ENCODE peak calls at places on chromosomes 13 and 19, in nine cellular contexts. Y is IMR-90, G is A549, V is HL-60, U is testis, B is PC-3, M is fibroblast of lung, F is cardiac muscle cell, T is ovary. Q is an unnamed sample.

GRCh38 chr19:47663435-47663910 is 49.7 kb upstream of the EHD2 start:
- DNase-seq in Y (peak; percentile 96), G (no peak), V (no peak), U (no peak), B (peak; percentile 89), M (peak; percentile 96), F (peak; percentile 89), T (no peak), Q (no peak)

GRCh38 chr13:94586371-94586770 is 9.6 kb downstream of the TGDS start:
- DNase-seq in Y (no peak), G (no peak), V (no peak), U (no peak), B (no peak), M (no peak), F (no peak), T (no peak), Q (no peak)

GRCh38 chr19:33329060-33329459 is 26.7 kb upstream of the CEBPA start:
- DNase-seq in Y (no peak), G (no peak), V (no peak), U (no peak), B (no peak), M (no peak), F (no peak), T (no peak), Q (peak; percentile 45)

GRCh38 chr13:109586509-109587346 is 199.7 kb downstream of the IRS2 start:
- DNase-seq in Y (no peak), G (peak; percentile 35), V (no peak), U (no peak), B (no peak), M (no peak), F (no peak), T (no peak), Q (peak; percentile 53)

GRCh38 chr13:75518439-75519088 is 19.1 kb downstream of the COMMD6 start:
- DNase-seq in Y (no peak), G (no peak), V (no peak), U (no peak), B (no peak), M (no peak), F (no peak), T (no peak), Q (no peak)

GRCh38 chr13:27868639-27869435 is 51.0 kb upstream of the PDX1 start:
- DNase-seq in Y (peak; percentile 5), G (no peak), V (no peak), U (no peak), B (peak; percentile 42), M (peak; percentile 8), F (peak; percentile 19), T (no peak), Q (no peak)

GRCh38 chr19:5947435-5947834 is 30.5 kb downstream of the RANBP3 start:
- DNase-seq in Y (peak; percentile 67), G (no peak), V (peak; percentile 72), U (peak; percentile 88), B (no peak), M (peak; percentile 80), F (peak; percentile 88), T (no peak), Q (no peak)

GRCh38 chr13:98937911-98938381 is 39.9 kb downstream of the DOCK9 start:
- DNase-seq in Y (peak; percentile 12), G (no peak), V (no peak), U (no peak), B (no peak), M (peak; percentile 42), F (no peak), T (no peak), Q (peak; percentile 94)

GRCh38 chr19:39768811-39769210 is 9.8 kb upstream of the LEUTX start:
- DNase-seq in Y (no peak), G (no peak), V (no peak), U (no peak), B (no peak), M (no peak), F (no peak), T (no peak), Q (no peak)
- H3K4me3 ChIP-seq in Y (no peak overlapping the region), G (no peak overlapping the region), V (no peak overlapping the region), U (no peak overlapping the region), B (no peak overlapping the region), M (no peak overlapping the region), F (no peak overlapping the region), T (no peak overlapping the region), Q (no peak overlapping the region)

GRCh38 chr19:37909661-37910199 is 2.7 kb downstream of the SIPA1L3 start:
- DNase-seq in Y (no peak), G (no peak), V (no peak), U (no peak), B (no peak), M (no peak), F (no peak), T (no peak), Q (no peak)
- H3K27ac ChIP-seq in Y (no peak overlapping the region), G (no peak overlapping the region), V (no peak overlapping the region), U (no peak overlapping the region), B (no peak overlapping the region), M (no peak overlapping the region), F (no peak overlapping the region), T (no peak overlapping the region), Q (no peak overlapping the region)

DNA sequence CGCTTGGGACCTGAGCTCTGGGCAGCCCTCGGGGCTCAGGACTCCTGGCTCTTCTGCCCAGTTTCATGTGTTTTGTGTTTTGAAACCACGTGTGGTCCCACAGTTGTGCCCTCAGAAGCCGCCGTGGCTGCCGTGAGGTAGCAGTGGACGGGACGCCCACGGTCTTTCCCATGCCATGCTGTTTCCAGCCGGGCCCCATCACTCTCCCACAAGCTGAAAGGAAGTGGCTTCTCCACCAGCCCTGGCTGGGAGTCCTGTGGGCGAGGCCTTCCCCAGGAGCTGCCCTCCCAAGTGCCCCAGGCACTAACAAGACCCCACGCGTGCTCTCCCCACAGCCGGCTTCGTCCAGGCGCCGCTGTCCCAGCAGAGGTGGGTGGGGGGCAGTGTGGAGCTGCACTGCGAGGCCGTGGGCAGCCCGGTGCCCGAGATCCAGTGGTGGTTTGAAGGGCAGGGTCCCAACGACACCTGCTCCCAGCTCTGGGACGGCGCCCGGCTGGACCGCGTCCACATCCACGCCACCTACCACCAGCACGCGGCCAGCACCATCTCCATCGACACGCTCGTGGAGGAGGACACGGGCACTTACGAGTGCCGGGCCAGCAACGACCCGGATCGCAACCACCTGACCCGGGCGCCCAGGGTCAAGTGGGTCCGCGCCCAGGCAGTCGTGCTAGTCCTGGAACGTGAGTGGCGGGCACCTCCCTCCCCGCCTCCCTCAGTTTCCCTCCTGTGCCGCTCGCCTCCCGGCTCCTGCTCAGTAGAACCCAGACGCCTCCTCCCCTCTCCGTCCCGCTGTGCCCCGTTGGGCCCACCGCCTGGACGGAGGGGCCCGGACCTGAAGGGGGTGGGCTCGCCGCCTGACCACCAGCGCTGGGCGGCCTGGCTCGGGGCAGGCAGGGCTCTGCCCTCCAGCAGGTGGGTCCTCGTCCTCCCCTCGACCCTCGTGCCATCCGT is 5.3 kb downstream of the BSG start:
- DNase-seq in Y (no peak), G (no peak), V (no peak), U (no peak), B (no peak), M (no peak), F (no peak), T (no peak), Q (peak; percentile 57)
- H3K4me3 ChIP-seq in Y (no peak overlapping the region), G (no peak overlapping the region), V (no peak overlapping the region), U (no peak overlapping the region), B (no peak overlapping the region), M (no peak overlapping the region), F (no peak overlapping the region), T (no peak overlapping the region), Q (no peak overlapping the region)

GRCh38 chr19:46481947-46482346 is 10.6 kb upstream of the PNMA8A start:
- DNase-seq in Y (peak; percentile 36), G (no peak), V (no peak), U (peak; percentile 58), B (no peak), M (peak; percentile 35), F (peak; percentile 63), T (no peak), Q (no peak)
- H3K27ac ChIP-seq in Y (peak overlapping the region; percentile 74), G (no peak overlapping the region), V (no peak overlapping the region), U (peak overlapping the region; percentile 80), B (no peak overlapping the region), M (no peak overlapping the region), F (no peak overlapping the region), T (peak overlapping the region; percentile 79), Q (no peak overlapping the region)

Q was measured in endodermal cell.